ENCODE peak calls at places on chromosomes 6 and 20, in eight cellular contexts. Y, C, V, R, T, M, B and H are unnamed samples. For H3K79me2, the result is how much of the 10 kb centered on the place peaks cover.

GRCh38 chr6:166466178-166467122 is 83.7 kb upstream of the MPC1 start:
- DNase-seq in C (no peak), M (peak), B (peak), R (no peak), V (peak), T (no peak), Y (peak), H (no peak)

GRCh38 chr6:121302882-121303281 is 31.4 kb downstream of the TBC1D32 start:
- DNase-seq in Y (no peak), C (no peak), B (no peak), V (no peak), T (no peak), M (no peak), R (no peak), H (no peak)

GRCh38 chr6:13866291-13866690 is 51.9 kb upstream of the MCUR1 start:
- DNase-seq in Y (no peak), M (no peak), T (no peak), B (no peak), R (no peak), V (no peak), C (no peak), H (no peak)

GRCh38 chr20:62219101-62219991 is 732 bp downstream of the HRH3 start:
- DNase-seq in Y (peak), M (no peak), C (peak), T (peak), V (peak), R (no peak), B (no peak), H (no peak)

GRCh38 chr6:36752187-36752885 is 54.7 kb downstream of the RAB44 start:
- DNase-seq in C (no peak), V (no peak), R (no peak), T (no peak), M (peak), Y (no peak), B (no peak), H (no peak)

GRCh38 chr20:63264002-63264401 is 8.6 kb upstream of the ARFGAP1 start:
- DNase-seq in M (no peak), Y (no peak), R (no peak), V (no peak), B (no peak), C (no peak), T (no peak), H (no peak)

GRCh38 chr6:15897063-15897934 is 231.6 kb upstream of the MYLIP start:
- DNase-seq in M (no peak), T (no peak), V (peak), R (no peak), B (peak), Y (peak), C (no peak), H (no peak)

GRCh38 chr6:157442296-157442695 is 61.3 kb downstream of the ZDHHC14 start:
- DNase-seq in R (no peak), B (peak), M (no peak), T (no peak), Y (no peak), C (no peak), V (peak), H (no peak)

GRCh38 chr20:9040874-9041524 is 27.9 kb upstream of the PLCB4 start:
- DNase-seq in R (no peak), T (no peak), M (no peak), B (peak), C (no peak), V (peak), Y (no peak), H (no peak)

GRCh38 chr20:35306931-35307517 is 14.8 kb upstream of the FAM83C start:
- DNase-seq in R (peak), V (peak), B (peak), C (peak), Y (peak), M (peak), T (peak), H (peak)

GRCh38 chr20:38932457-38933120 is 6.4 kb downstream of the FAM83D start:
- DNase-seq in M (no peak), T (no peak), V (peak), B (peak), R (no peak), Y (peak), C (no peak), H (no peak)

GRCh38 chr6:108896111-108896661 is 48.0 kb downstream of the ARMC2 start:
- DNase-seq in Y (peak), M (no peak), C (no peak), R (no peak), V (peak), B (peak), T (no peak), H (no peak)

GRCh38 chr20:50014570-50015562 is 32.1 kb downstream of the SNAI1 start:
- DNase-seq in B (no peak), C (no peak), M (no peak), Y (no peak), V (no peak), T (no peak), R (no peak), H (no peak)

GRCh38 chr6:113094781-113095180 is 747.7 kb downstream of the RFPL4B start:
- DNase-seq in C (no peak), Y (no peak), B (peak), M (no peak), T (no peak), V (peak), R (no peak), H (no peak)

GRCh38 chr20:63552481-63553249 is 1.3 kb upstream of the FNDC11 start:
- DNase-seq in R (no peak), B (no peak), V (no peak), Y (peak), T (no peak), C (peak), M (peak), H (peak)

GRCh38 chr6:48078092-48078491 is 32.9 kb downstream of the PTCHD4 start:
- DNase-seq in M (no peak), R (no peak), V (peak), C (no peak), T (no peak), Y (peak), B (peak), H (no peak)

GRCh38 chr6:10411915-10412164 is 3.0 kb downstream of the TFAP2A start:
- DNase-seq in M (no peak), Y (no peak), B (no peak), T (no peak), C (no peak), R (no peak), V (no peak), H (no peak)

GRCh38 chr6:152750694-152751093 is at the start of gene VIP:
- DNase-seq in T (peak), Y (peak), V (peak), C (peak), M (no peak), R (no peak), B (peak), H (peak)

GRCh38 chr6:132611616-132612015 is 12.5 kb downstream of the TAAR2 start:
- DNase-seq in T (no peak), B (no peak), R (no peak), C (no peak), V (no peak), M (no peak), Y (no peak), H (no peak)

GRCh38 chr6:87736809-87737540 is 34.9 kb upstream of the AKIRIN2 start:
- DNase-seq in B (no peak), Y (peak), V (no peak), C (no peak), R (no peak), M (no peak), T (no peak), H (no peak)

GRCh38 chr6:170190046-170190445 is 100.8 kb downstream of the DLL1 start:
- DNase-seq in T (no peak), Y (no peak), M (no peak), C (no peak), R (no peak), V (no peak), B (no peak), H (no peak)

GRCh38 chr20:13105071-13105470 is 96.3 kb downstream of the SPTLC3 start:
- DNase-seq in T (peak), C (no peak), B (no peak), V (no peak), R (no peak), M (no peak), Y (peak), H (no peak)

GRCh38 chr6:137241481-137242011 is 22.4 kb upstream of the IFNGR1 start:
- DNase-seq in Y (peak), B (peak), C (no peak), R (no peak), M (no peak), V (peak), T (no peak), H (no peak)

GRCh38 chr6:46626228-46626909 is 26.2 kb downstream of the CYP39A1 start:
- DNase-seq in T (peak), B (peak), C (no peak), Y (peak), V (peak), M (no peak), R (peak), H (no peak)

GRCh38 chr6:5672581-5673011 is 334.1 kb downstream of the NRN1 start:
- DNase-seq in C (peak), V (peak), Y (peak), B (peak), M (no peak), R (no peak), T (peak), H (no peak)

GRCh38 chr6:84772428-84773132 is 8.2 kb upstream of the TBX18 start:
- DNase-seq in C (peak), T (peak), R (no peak), M (no peak), V (peak), B (no peak), Y (no peak), H (no peak)

GRCh38 chr6:38012573-38012972 is 193.0 kb downstream of the ZFAND3 start:
- DNase-seq in B (peak), Y (peak), V (peak), M (no peak), T (peak), R (peak), C (no peak), H (no peak)

DNA sequence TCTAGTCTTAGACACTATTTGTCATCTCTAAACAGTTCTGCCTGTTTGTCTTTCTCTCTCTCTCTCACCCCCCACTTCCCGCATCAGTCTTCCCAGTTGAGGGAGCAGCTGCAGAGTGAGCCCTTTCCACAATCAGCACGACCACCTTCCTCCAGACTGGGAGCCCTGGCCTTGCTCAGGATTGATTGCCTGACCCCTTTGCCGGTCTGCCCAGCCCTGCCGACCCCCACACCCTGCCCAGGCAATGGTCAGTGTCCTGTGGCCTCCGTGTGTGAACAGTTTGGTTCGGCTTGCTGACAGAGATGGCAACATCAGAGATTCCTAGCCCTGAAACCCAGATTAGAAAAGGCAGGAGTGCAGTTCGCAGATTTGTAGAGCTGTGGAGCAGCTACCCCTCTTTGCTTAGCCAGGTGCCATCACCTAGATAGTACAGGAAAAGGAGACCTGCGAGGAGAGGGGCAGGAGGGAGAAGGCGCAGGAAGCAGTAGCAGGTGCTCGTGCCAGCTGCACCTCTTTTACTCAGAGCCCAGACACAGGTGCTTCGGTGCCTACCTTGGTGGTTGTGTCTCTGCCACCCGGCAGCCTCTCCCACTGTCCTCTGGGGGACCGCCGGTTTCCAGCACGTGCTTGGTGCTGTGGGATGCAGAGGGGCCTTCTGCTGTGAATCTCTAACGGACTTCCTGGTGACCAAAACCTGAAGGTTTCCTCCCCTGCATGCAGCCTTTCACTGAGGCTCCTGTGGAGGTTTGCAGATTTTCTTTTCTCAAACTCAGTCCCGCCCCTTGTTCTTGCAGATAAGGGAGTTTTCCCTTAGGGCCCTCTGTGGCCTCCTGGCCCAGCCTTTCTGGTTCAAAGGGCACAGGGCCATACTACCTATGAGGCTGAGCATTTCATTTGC is 92.4 kb downstream of the SCML4 start:
- DNase-seq in R (no peak), Y (no peak), M (no peak), V (no peak), T (no peak), B (no peak), C (no peak), H (no peak)
- H2AFZ ChIP-seq in R (no peak), Y (no peak), M (no peak), V (no peak), T (peak), B (no peak), C (no peak), H (no peak)

GRCh38 chr6:35413911-35414310 is 38.2 kb upstream of the FANCE start:
- DNase-seq in Y (no peak), R (no peak), M (no peak), C (no peak), V (no peak), T (no peak), B (no peak), H (no peak)
- H3K79me2 ChIP-seq in Y (under half), R (under half), M (under half), C (under half), V (under half), T (under half), B (under half), H (under half)

DNA sequence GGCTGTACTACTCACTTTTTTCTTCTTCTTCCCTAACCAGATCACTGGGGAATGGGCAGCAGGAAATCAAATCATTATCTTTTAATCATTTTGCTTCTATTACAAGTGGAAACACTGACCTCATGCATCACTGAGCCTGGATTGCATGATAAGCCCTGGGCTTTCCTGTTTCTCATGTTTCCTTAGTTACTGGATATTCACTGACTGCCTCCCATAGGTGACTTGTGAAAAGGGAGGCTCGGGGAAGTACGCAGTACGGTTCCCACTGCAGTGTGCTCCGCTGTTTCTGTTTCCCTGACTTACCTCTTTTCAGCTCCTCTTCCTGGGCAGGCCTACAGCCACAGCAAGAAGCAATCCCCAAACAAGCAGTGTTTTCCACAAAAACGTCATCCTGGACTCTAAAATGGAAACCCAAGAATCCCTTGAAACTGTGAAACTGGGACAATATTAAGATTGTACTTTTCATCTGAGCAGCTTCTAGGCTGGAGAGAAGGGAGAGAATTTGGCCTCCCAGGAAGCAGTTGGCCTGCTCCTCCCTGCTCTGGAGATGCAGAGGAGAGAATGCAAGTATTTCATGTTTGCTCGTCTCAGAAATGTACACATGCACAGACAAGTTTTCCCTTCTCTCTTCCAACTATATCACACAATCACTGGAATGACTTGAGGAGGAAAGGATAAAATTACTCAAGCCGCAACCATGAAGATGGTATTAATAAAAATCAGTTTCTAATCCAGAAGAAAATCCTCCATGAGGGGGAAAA is 13.1 kb downstream of the BTNL2 start:
- DNase-seq in Y (peak), M (no peak), T (no peak), R (no peak), B (no peak), V (peak), C (no peak), H (no peak)
- H2AFZ ChIP-seq in Y (peak), M (no peak), T (peak), R (no peak), B (no peak), V (no peak), C (no peak), H (no peak)

GRCh38 chr6:41921712-41921998 is 356 bp downstream of the BYSL start:
- DNase-seq in B (no peak), T (no peak), M (no peak), Y (no peak), R (no peak), C (no peak), V (peak), H (no peak)
- H3K79me2 ChIP-seq in B (half or more), T (half or more), M (half or more), Y (half or more), R (half or more), C (under half), V (half or more), H (half or more)

GRCh38 chr20:44990425-44990824 is 24.1 kb downstream of the STK4 start:
- DNase-seq in Y (no peak), C (no peak), R (no peak), T (no peak), V (peak), M (no peak), B (peak), H (no peak)
- H2AFZ ChIP-seq in Y (no peak), C (no peak), R (no peak), T (no peak), V (peak), M (no peak), B (peak), H (no peak)

DNA sequence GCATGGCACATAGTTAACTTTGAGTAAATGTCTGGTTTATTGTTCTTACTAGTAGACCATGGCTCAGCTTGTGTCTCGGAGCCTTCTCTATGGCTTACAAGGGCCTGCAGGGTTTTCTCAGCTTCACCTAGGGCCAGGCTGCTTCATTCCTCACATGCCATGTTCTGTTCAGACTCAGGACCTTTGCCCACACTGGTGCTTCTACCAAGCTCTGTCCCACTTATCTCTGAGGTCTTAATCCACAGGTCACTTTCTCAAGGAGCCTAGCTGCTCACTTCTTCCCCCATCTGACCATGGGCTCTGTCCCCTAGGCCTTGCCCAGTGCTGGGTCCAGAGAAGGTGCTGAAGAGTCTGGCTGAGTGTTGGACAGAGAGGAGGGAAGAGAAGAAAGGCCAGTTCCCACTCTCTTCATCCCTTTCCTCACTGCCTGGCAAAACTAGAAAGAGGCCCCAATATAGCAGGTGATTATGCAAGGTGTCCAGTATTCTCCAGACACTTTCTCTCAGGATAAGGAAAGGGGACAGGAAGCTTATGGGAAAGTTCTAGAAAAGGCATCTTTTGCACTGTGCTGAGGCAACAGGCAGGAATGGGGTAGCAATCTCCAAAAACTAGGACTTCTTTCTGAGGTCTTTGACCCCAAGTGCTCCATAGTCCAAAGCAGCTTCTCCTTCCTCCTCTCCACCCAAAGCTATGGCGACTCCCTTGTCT is 40.0 kb downstream of the COX4I2 start:
- DNase-seq in V (no peak), C (no peak), B (no peak), M (no peak), R (no peak), Y (no peak), T (no peak), H (peak)
- H3K79me2 ChIP-seq in V (half or more), C (under half), B (half or more), M (half or more), R (half or more), Y (half or more), T (under half), H (half or more)

DNA sequence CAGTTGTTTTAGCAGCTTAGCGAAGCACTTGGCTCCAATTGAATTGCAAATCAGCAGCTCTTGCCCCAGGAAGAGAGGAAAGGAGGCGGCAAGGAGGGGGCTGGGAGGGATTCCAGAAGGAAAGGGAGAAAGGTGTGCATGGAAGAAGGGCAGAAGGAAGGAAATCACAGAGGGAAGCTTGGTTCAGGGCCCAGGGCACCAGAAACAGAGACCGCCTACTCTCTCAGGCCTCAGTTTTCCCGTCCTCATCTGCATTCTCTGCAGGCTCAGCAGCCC is 13.9 kb downstream of the GRM4 start:
- DNase-seq in Y (no peak), B (no peak), C (peak), T (no peak), R (no peak), V (no peak), M (no peak), H (no peak)
- H2AFZ ChIP-seq in Y (no peak), B (no peak), C (no peak), T (no peak), R (no peak), V (no peak), M (no peak), H (no peak)